ENCODE peak calls at places on chromosomes 16 and 17, in four cellular contexts. J is cardiac muscle cell, G is foreskin keratinocyte, I is mesendoderm. M is an unnamed sample.

GRCh38 chr17:31390748-31391495 is 553 bp upstream of the RAB11FIP4 start:
- DNase-seq in J (no peak), G (no peak), I (peak; percentile 32), M (no peak)

GRCh38 chr17:38844261-38844757 is 9.2 kb downstream of the RPL23 start:
- DNase-seq in I (peak; percentile 38), G (peak; percentile 25), J (no peak), M (peak; percentile 72)

GRCh38 chr17:78168906-78169793 is 769 bp downstream of the SYNGR2 start:
- DNase-seq in G (peak; percentile 47), J (peak; percentile 67), I (peak; percentile 67), M (no peak)

GRCh38 chr16:82845076-82845475 is 218.3 kb downstream of the CDH13 start:
- DNase-seq in I (no peak), J (peak; percentile 19), G (no peak), M (no peak)

GRCh38 chr16:69501956-69502457 is 63.8 kb upstream of the NFAT5 start:
- DNase-seq in J (peak; percentile 17), I (no peak), G (no peak), M (no peak)

GRCh38 chr17:2302740-2303277 is 776 bp downstream of the SMG6 start:
- DNase-seq in G (no peak), I (peak; percentile 51), J (peak; percentile 16), M (peak; percentile 67)

GRCh38 chr17:82374626-82375331 is 3.2 kb downstream of the UTS2R start:
- DNase-seq in I (no peak), G (no peak), J (no peak), M (no peak)

GRCh38 chr17:29546085-29546484 is 20.8 kb downstream of the ABHD15 start:
- DNase-seq in I (no peak), G (no peak), J (no peak), M (no peak)

GRCh38 chr17:45098869-45099616 is 33.3 kb downstream of the PLCD3 start:
- DNase-seq in J (peak; percentile 93), I (peak; percentile 92), G (no peak), M (peak; percentile 89)

GRCh38 chr17:75105269-75106080 is 4.3 kb upstream of the ARMC7 start:
- DNase-seq in J (peak; percentile 60), I (peak; percentile 94), G (no peak), M (peak; percentile 84)

GRCh38 chr17:65366102-65366844 is 195.2 kb downstream of the AXIN2 start:
- DNase-seq in G (no peak), I (no peak), J (no peak), M (no peak)

GRCh38 chr17:61410100-61410551 is 10.5 kb downstream of the TBX2 start:
- DNase-seq in G (no peak), J (no peak), I (no peak), M (no peak)

GRCh38 chr17:77325826-77326581 is 185.2 kb downstream of the SEC14L1 start:
- DNase-seq in J (no peak), I (no peak), G (no peak), M (no peak)

GRCh38 chr17:41710472-41711090 is 1.6 kb upstream of the GAST start:
- DNase-seq in G (peak; percentile 55), I (no peak), J (no peak), M (no peak)

GRCh38 chr16:27470567-27471431 is 68.8 kb downstream of the IL21R start:
- DNase-seq in G (no peak), J (no peak), I (no peak), M (no peak)

GRCh38 chr17:64244165-64244564 is 18.9 kb downstream of the TEX2 start:
- DNase-seq in G (no peak), J (peak; percentile 56), I (peak; percentile 63), M (no peak)

GRCh38 chr16:69599731-69600130 is 34.0 kb downstream of the NFAT5 start:
- DNase-seq in G (no peak), J (no peak), I (no peak), M (peak; percentile 48)

GRCh38 chr17:65530158-65530984 is 31.1 kb downstream of the AXIN2 start:
- DNase-seq in G (no peak), J (no peak), I (no peak), M (no peak)

GRCh38 chr16:50884066-50884860 is 142.4 kb downstream of the CYLD start:
- DNase-seq in J (no peak), I (peak; percentile 55), G (no peak), M (peak; percentile 67)

GRCh38 chr17:29627951-29628350 is 5.2 kb upstream of the CORO6 start:
- DNase-seq in I (no peak), J (no peak), G (no peak), M (no peak)

GRCh38 chr16:27337024-27337423 is 23.2 kb downstream of the IL4R start:
- DNase-seq in J (no peak), I (no peak), G (no peak), M (no peak)

GRCh38 chr17:43155666-43156065 is 15.3 kb upstream of the NBR1 start:
- DNase-seq in G (no peak), J (no peak), I (no peak), M (no peak)

GRCh38 chr17:75344664-75345063 is 55.4 kb upstream of the SLC25A19 start:
- DNase-seq in G (no peak), J (no peak), I (no peak), M (peak; percentile 57)

GRCh38 chr16:10738231-10739077 is 5.2 kb upstream of the NUBP1 start:
- DNase-seq in J (no peak), G (peak; percentile 79), I (peak; percentile 71), M (peak; percentile 59)

GRCh38 chr16:88133507-88133843 is 182.2 kb downstream of the BANP start:
- DNase-seq in G (no peak), I (no peak), J (no peak), M (no peak)

GRCh38 chr17:70920416-70920815 is 751.1 kb downstream of the KCNJ2 start:
- DNase-seq in I (no peak), G (no peak), J (no peak), M (no peak)

GRCh38 chr17:20999044-20999573 is 43.7 kb downstream of the USP22 start:
- DNase-seq in J (no peak), G (no peak), I (no peak), M (no peak)

GRCh38 chr17:17141860-17142552 is 64.1 kb downstream of the PLD6 start:
- DNase-seq in I (peak; percentile 47), J (peak; percentile 69), G (no peak), M (peak; percentile 84)

GRCh38 chr17:47872019-47872650 is 21.2 kb upstream of the SP6 start:
- DNase-seq in G (peak; percentile 26), J (no peak), I (peak; percentile 46), M (no peak)

GRCh38 chr17:77455111-77455877 is 314.5 kb downstream of the SEC14L1 start:
- DNase-seq in G (no peak), J (no peak), I (no peak), M (peak; percentile 72)

GRCh38 chr16:75764154-75764768 is 38.0 kb upstream of the CPHXL start:
- DNase-seq in I (peak; percentile 81), J (peak; percentile 71), G (peak; percentile 44), M (peak; percentile 89)

GRCh38 chr17:43170766-43171681 is at the start of gene NBR1:
- DNase-seq in G (peak; percentile 95), I (peak; percentile 99), J (peak; percentile 97), M (peak; percentile 99)

GRCh38 chr17:56300191-56300590 is 146.9 kb downstream of the ANKFN1 start:
- DNase-seq in I (no peak), J (no peak), G (no peak), M (no peak)

GRCh38 chr16:77899416-77899815 is 111.1 kb downstream of the VAT1L start:
- DNase-seq in J (no peak), I (no peak), G (no peak), M (no peak)

GRCh38 chr16:15506441-15506840 is 72.1 kb downstream of the BMERB1 start:
- DNase-seq in I (no peak), J (no peak), G (no peak), M (no peak)

GRCh38 chr16:15509593-15510520 is 75.5 kb downstream of the BMERB1 start:
- DNase-seq in J (no peak), G (no peak), I (peak; percentile 65), M (no peak)

GRCh38 chr16:15509051-15509592 is 74.7 kb downstream of the BMERB1 start:
- DNase-seq in I (peak; percentile 71), G (no peak), J (no peak), M (no peak)

GRCh38 chr16:15507299-15507958 is 73.0 kb downstream of the BMERB1 start:
- DNase-seq in G (peak; percentile 36), I (peak; percentile 37), J (no peak), M (no peak)

DNA sequence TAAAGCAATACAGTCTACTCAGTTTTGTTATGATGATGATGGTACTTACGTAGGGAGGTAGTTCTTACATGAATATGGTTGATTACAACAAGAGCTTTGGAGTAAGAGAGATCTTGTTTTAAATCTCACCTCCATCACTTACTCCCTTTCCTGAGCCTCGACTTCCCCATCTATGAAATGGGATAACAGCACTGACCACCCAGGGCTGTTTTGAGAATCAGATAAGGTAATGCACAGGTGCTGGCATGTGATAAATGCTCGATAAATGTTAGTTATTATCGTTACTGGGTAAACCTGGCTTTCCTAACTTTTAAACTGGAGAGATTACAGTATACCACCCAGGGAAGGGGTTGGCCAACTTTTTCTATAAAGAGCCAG is 73.6 kb downstream of the BMERB1 start:
- DNase-seq in G (no peak), J (no peak), I (no peak), M (no peak)
- H3K4me1 ChIP-seq in G (no peaks in the 10 kb centered on the region), J (no peaks in the 10 kb centered on the region), I (peaks cover 3% of the 10 kb centered on the region), M (peaks cover 11% of the 10 kb centered on the region)

DNA sequence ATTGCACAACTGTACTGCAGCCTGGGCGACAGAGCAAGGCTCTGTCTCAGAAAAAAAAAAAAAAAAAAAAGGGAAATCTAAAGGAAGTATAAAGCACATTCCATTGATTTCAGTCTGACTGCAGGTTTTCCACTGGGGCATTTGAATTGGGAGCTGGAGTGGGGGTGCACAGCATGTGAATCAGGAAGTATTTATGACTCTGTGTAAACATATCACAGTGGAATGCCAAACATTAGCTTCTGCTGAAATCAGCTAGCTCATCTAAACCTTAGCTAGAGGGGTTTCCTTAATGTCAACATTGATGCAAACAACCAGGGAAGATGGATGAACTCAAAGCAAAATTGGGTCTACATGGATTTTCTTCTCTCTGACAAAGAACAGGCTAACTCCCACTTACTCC is 641.0 kb upstream of the EEF2KMT start:
- DNase-seq in G (peak; percentile 1), I (peak; percentile 19), J (no peak), M (no peak)
- H3K4me1 ChIP-seq in G (no peaks in the 10 kb centered on the region), I (no peaks in the 10 kb centered on the region), J (no peaks in the 10 kb centered on the region), M (no peaks in the 10 kb centered on the region)

DNA sequence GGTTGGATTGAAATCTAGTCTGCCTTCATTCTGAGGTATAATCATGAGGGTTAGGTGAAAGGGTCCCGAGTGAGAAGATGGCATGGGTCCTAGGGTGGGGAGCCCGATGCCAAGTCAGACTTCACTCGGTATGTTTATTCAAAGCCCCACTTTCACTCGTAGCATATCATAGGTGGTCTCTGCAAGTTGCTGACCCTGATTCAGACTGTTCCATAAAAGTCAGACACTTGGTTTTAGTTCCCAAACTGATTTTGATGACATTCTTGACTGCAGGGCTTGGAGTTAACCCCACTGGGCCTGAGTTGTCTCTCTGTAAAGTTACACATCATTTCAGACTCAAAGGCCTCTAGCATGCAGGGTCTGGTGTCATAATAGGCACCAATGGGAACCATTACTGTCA is 17.8 kb downstream of the HAPSTR1 start:
- DNase-seq in G (no peak), I (no peak), J (no peak), M (no peak)
- H3K4me1 ChIP-seq in G (peaks cover 49% of the 10 kb centered on the region), I (peaks cover 13% of the 10 kb centered on the region), J (peaks cover 32% of the 10 kb centered on the region), M (peaks cover 13% of the 10 kb centered on the region)

DNA sequence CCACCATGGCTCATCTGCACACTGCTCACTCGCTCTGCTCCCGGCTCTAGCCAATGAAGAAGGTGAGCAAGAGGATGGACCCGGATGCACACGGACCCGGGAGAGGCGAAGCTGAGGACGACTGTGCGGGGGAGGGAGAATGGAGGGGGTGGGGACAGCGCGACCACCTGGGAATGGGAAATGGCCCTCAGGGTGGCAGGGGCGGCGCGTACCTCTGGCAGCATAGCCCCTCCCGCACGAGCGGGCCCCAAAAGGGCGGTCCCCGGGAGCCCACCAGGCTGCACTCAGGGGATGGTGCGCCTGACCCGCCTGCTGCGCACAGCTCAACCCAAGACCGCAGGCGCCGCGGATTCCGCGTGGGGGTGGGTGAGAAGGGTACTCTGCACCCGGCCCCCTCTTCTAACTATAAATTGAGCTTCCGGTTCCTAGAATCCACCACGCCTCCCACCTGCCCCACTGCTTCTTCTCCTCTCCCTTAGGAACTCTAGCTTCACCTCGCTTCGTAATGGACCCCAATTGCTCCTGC is 6.1 kb downstream of the MT1H start:
- DNase-seq in G (no peak), J (no peak), I (peak; percentile 67), M (no peak)
- H3K4me1 ChIP-seq in G (no peaks in the 10 kb centered on the region), J (peaks cover 4% of the 10 kb centered on the region), I (no peaks in the 10 kb centered on the region), M (peaks cover 14% of the 10 kb centered on the region)

M was measured in Karpas-422.